ENCODE peak calls at places on chromosomes 6 and 20, in six cellular contexts. F is HT1080, R is fibroblast of lung, U is right lobe of liver, T is astrocyte of the cerebellum, Z is GM03348. I is an unnamed sample.

GRCh38 chr6:130206474-130206873 is 16.3 kb downstream of the SAMD3 start:
- DNase-seq in R (no peak), T (no peak), Z (no peak), F (no peak), U (no peak), I (no peak)

GRCh38 chr6:47690209-47690608 is 8.2 kb upstream of the ADGRF4 start:
- DNase-seq in F (peak; percentile 29), U (no peak), Z (no peak), T (no peak), R (no peak), I (no peak)

GRCh38 chr6:166277892-166278578 is 30.2 kb downstream of the PRR18 start:
- DNase-seq in Z (no peak), U (no peak), R (no peak), T (no peak), F (peak; percentile 17), I (no peak)

GRCh38 chr20:41854765-41855164 is 236.6 kb upstream of the CHD6 start:
- DNase-seq in Z (no peak), U (no peak), F (peak; percentile 84), T (no peak), R (peak; percentile 0), I (no peak)

GRCh38 chr6:169087436-169088046 is 166.1 kb downstream of the THBS2 start:
- DNase-seq in Z (peak; percentile 48), F (no peak), U (no peak), R (peak; percentile 61), T (no peak), I (no peak)

GRCh38 chr6:156189195-156189594 is 588.0 kb upstream of the ARID1B start:
- DNase-seq in R (no peak), U (no peak), F (no peak), Z (no peak), T (no peak), I (no peak)

GRCh38 chr6:4364172-4364571 is 228.8 kb upstream of the ECI2 start:
- DNase-seq in Z (no peak), R (no peak), T (no peak), U (no peak), F (no peak), I (no peak)

GRCh38 chr6:116847234-116847633 is 18.4 kb upstream of the GPRC6A start:
- DNase-seq in F (peak; percentile 51), Z (peak; percentile 37), U (no peak), R (peak; percentile 68), T (peak; percentile 13), I (no peak)

GRCh38 chr6:136225496-136225895 is 24.6 kb downstream of the MTFR2 start:
- DNase-seq in R (no peak), Z (no peak), U (peak; percentile 30), T (no peak), F (peak; percentile 58), I (no peak)

GRCh38 chr6:166556871-166557322 is 29.6 kb downstream of the RAMACL start:
- DNase-seq in U (peak; percentile 88), T (peak; percentile 95), R (peak; percentile 92), F (peak; percentile 99), Z (peak; percentile 72), I (peak; percentile 98)

GRCh38 chr6:90765491-90765890 is 178.6 kb upstream of the MAP3K7 start:
- DNase-seq in R (no peak), U (no peak), T (no peak), F (no peak), Z (no peak), I (no peak)

GRCh38 chr6:45841062-45841461 is 174.6 kb downstream of the CLIC5 start:
- DNase-seq in F (no peak), Z (no peak), R (no peak), T (no peak), U (no peak), I (no peak)

I was measured in prostate gland.